ENCODE peak calls at places on chromosomes 11 and 22, in five cellular contexts. V, J, H, P and M are unnamed samples.

GRCh38 chr11:9758676-9759518 is 95.0 kb downstream of the SWAP70 start:
- DNase-seq in V (peak), J (peak), H (no peak), P (peak), M (peak)

GRCh38 chr22:30871391-30872281 is 96.9 kb downstream of the MORC2 start:
- DNase-seq in V (no peak), J (no peak), H (no peak), P (no peak), M (no peak)

GRCh38 chr22:32119568-32120235 is 39.4 kb downstream of the C22orf42 start:
- DNase-seq in V (no peak), J (peak), H (no peak), P (no peak), M (no peak)

GRCh38 chr11:109075976-109076375 is 346.0 kb upstream of the C11orf87 start:
- DNase-seq in V (no peak), J (no peak), H (no peak), P (no peak), M (no peak)

GRCh38 chr11:29231991-29232390 is 784.8 kb downstream of the KCNA4 start:
- DNase-seq in V (peak), J (no peak), H (no peak), P (no peak), M (no peak)

GRCh38 chr11:17934194-17934593 is 78.7 kb downstream of the SERGEF start:
- DNase-seq in V (no peak), J (no peak), H (no peak), P (no peak), M (no peak)

GRCh38 chr11:65209711-65210360 is 28.1 kb downstream of the CAPN1 start:
- DNase-seq in V (no peak), J (no peak), H (no peak), P (peak), M (no peak)

GRCh38 chr11:118645066-118645715 is 34.3 kb downstream of the TREH start:
- DNase-seq in V (no peak), J (no peak), H (no peak), P (no peak), M (no peak)

GRCh38 chr11:17414317-17414737 is 25.9 kb upstream of the KCNJ11 start:
- DNase-seq in V (no peak), J (no peak), H (no peak), P (no peak), M (no peak)

GRCh38 chr11:62544521-62545436 is 1.8 kb downstream of the AHNAK start:
- DNase-seq in V (no peak), J (no peak), H (no peak), P (no peak), M (peak)

GRCh38 chr11:65646921-65647701 is 9.2 kb downstream of the SIPA1 start:
- DNase-seq in V (no peak), J (peak), H (peak), P (peak), M (peak)

GRCh38 chr22:23579870-23580585 is at the start of gene IGLL1:
- DNase-seq in V (no peak), J (no peak), H (no peak), P (no peak), M (no peak)
- H3K4me3 ChIP-seq in V (no peak), J (no peak), H (no peak), P (no peak), M (no peak)

GRCh38 chr11:110797453-110797852 is 85.2 kb upstream of the ARHGAP20 start:
- DNase-seq in V (peak), J (no peak), H (no peak), P (no peak), M (no peak)

GRCh38 chr11:110798231-110798630 is 86.0 kb upstream of the ARHGAP20 start:
- DNase-seq in V (no peak), J (no peak), H (no peak), P (no peak), M (no peak)

GRCh38 chr11:110805764-110806163 is 93.5 kb upstream of the ARHGAP20 start:
- DNase-seq in V (no peak), J (no peak), H (no peak), P (no peak), M (no peak)

DNA sequence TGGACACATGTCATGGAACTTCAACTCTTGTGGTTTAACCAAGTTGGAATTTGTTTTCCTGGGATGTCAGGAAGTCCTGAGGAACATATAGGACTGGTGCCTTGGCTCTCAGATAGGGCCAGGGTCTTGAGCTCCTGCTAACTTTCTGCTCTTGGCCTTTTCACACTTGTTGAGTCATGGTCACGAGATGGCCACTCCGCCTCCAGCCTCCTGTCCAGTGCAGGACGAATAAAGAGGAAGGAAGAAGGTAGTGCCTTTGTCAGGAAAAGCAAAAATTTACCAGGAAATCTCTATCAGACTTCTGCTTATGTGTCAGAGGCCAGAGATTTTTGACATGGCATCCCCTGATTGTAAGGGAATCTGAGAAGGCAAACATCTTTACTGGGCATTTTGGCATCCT is 89.1 kb upstream of the ARHGAP20 start:
- DNase-seq in V (no peak), J (no peak), H (no peak), P (no peak), M (no peak)
- H3K27ac ChIP-seq in V (no peak), J (no peak), H (no peak), P (no peak), M (no peak)

GRCh38 chr22:36369004-36369921 is 18.5 kb downstream of the MYH9 start:
- DNase-seq in V (peak), J (no peak), H (no peak), P (peak), M (peak)
- H3K14ac ChIP-seq in V (peak), J (no peak), H (no peak), P (peak), M (no peak)

GRCh38 chr11:19433791-19434190 is 193.0 kb upstream of the E2F8 start:
- DNase-seq in V (no peak), J (no peak), H (no peak), P (no peak), M (no peak)

GRCh38 chr11:19435306-19435989 is 194.7 kb upstream of the E2F8 start:
- DNase-seq in V (no peak), J (no peak), H (no peak), P (no peak), M (no peak)

GRCh38 chr11:19431059-19431398 is 190.3 kb upstream of the E2F8 start:
- DNase-seq in V (no peak), J (no peak), H (no peak), P (no peak), M (no peak)

GRCh38 chr11:19432370-19433163 is 191.8 kb upstream of the E2F8 start:
- DNase-seq in V (peak), J (peak), H (no peak), P (no peak), M (peak)

DNA sequence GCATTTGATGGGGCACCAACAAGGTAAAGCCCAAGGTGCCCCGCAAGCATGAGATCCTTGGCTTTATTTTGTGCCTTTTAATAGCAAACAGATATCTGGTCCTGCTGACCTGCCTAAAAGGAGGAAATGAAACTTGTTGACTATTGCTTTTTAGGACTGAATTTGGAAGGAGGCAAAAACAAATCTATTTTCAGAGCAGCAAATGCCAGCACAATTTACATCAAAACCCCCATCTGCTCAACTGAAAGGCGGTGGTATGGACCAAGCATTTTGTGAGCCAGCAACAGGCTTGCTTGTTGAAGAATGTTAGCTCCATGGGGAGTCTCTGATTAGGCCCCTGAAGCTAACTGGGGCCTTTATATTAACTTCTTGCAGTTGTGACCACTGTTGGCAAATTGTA is 192.6 kb upstream of the E2F8 start:
- DNase-seq in V (no peak), J (no peak), H (no peak), P (no peak), M (no peak)
- H3K4me3 ChIP-seq in V (no peak), J (no peak), H (no peak), P (no peak), M (peak)

GRCh38 chr22:42938449-42938848 is 76.5 kb downstream of the PACSIN2 start:
- DNase-seq in V (no peak), J (no peak), H (no peak), P (no peak), M (no peak)
- H3K27ac ChIP-seq in V (no peak), J (no peak), H (no peak), P (no peak), M (peak)

GRCh38 chr11:75456596-75456995 is 23.6 kb upstream of the KLHL35 start:
- DNase-seq in V (no peak), J (no peak), H (no peak), P (no peak), M (no peak)
- H3K14ac ChIP-seq in V (no peak), J (no peak), H (no peak), P (no peak), M (no peak)

GRCh38 chr11:32435511-32435946 is at the start of gene WT1:
- DNase-seq in V (no peak), J (peak), H (no peak), P (no peak), M (no peak)
- H3K4me3 ChIP-seq in V (no peak), J (peak), H (no peak), P (peak), M (no peak)

GRCh38 chr22:19769393-19769715 is 8.8 kb downstream of the TBX1 start:
- DNase-seq in V (no peak), J (no peak), H (no peak), P (no peak), M (no peak)
- H3K27ac ChIP-seq in V (no peak), J (no peak), H (no peak), P (no peak), M (no peak)

GRCh38 chr22:36367066-36367465 is 20.7 kb downstream of the MYH9 start:
- DNase-seq in V (no peak), J (no peak), H (no peak), P (no peak), M (no peak)
- H3K14ac ChIP-seq in V (peak), J (no peak), H (no peak), P (peak), M (peak)

GRCh38 chr22:29310863-29311339 is 4.5 kb downstream of the GAS2L1 start:
- DNase-seq in V (peak), J (peak), H (peak), P (peak), M (peak)

GRCh38 chr22:29310065-29310862 is 3.8 kb downstream of the GAS2L1 start:
- DNase-seq in V (no peak), J (peak), H (no peak), P (peak), M (peak)

GRCh38 chr22:29312218-29313125 is 3.0 kb downstream of the RASL10A start:
- DNase-seq in V (no peak), J (peak), H (no peak), P (no peak), M (no peak)

GRCh38 chr22:29313126-29314071 is 2.1 kb downstream of the RASL10A start:
- DNase-seq in V (no peak), J (peak), H (no peak), P (no peak), M (peak)

DNA sequence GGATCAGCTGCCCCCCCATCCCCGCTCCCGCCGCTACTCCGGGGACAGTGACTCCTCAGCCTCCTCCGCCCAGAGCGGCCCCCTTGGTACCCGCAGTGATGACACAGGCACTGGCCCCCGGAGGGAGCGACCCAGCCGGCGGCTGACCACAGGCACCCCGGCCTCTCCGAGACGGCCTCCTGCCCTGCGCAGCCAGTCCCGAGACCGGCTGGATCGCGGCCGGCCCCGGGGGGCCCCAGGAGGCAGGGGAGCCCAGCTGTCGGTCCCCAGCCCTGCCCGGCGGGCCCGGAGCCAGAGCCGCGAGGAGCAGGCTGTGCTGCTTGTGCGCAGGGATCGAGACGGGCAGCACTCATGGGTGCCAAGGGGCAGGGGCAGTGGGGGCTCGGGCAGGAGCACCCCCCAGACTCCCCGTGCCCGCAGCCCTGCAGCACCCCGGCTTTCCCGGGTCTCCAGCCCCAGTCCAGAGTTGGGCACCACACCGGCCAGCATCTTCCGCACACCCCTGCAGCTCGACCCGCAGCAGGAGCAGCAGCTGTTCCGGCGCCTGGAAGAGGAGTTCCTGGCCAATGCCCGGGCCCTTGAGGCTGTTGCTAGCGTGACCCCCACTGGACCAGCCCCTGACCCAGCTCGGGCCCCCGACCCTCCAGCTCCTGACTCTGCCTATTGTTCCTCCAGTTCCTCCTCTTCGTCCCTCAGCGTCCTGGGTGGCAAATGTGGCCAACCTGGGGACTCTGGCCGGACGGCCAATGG is 3.9 kb downstream of the RASL10A start:
- DNase-seq in V (no peak), J (peak), H (no peak), P (no peak), M (no peak)
- H3K4me3 ChIP-seq in V (no peak), J (no peak), H (no peak), P (no peak), M (peak)